ENCODE peak calls at places on chromosomes 11 and 22, in eight cellular contexts. One of them, this sample, is unnamed.

GRCh38 chr11:8584511-8584910 is 9.5 kb downstream of the STK33 start:
- DNase-seq in lung: no peak
- DNase-seq in HEK293T: no peak
- DNase-seq in substantia nigra: no peak
- DNase-seq in IMR-90: no peak
- DNase-seq in amniotic stem cell: no peak
- DNase-seq in iPS-NIHi11: no peak
- DNase-seq in smooth muscle cell of the brain vasculature: no peak
- DNase-seq in this sample: no peak

GRCh38 chr22:41919357-41920224 is 4.7 kb upstream of the SHISA8 start:
- DNase-seq in smooth muscle cell of the brain vasculature: no peak
- DNase-seq in iPS-NIHi11: peak
- DNase-seq in substantia nigra: no peak
- DNase-seq in IMR-90: peak
- DNase-seq in lung: peak
- DNase-seq in amniotic stem cell: no peak
- DNase-seq in HEK293T: no peak
- DNase-seq in this sample: no peak

GRCh38 chr22:17565986-17566687 is 2.8 kb downstream of the SLC25A18 start:
- DNase-seq in amniotic stem cell: no peak
- DNase-seq in smooth muscle cell of the brain vasculature: no peak
- DNase-seq in HEK293T: no peak
- DNase-seq in IMR-90: no peak
- DNase-seq in iPS-NIHi11: no peak
- DNase-seq in lung: no peak
- DNase-seq in substantia nigra: no peak
- DNase-seq in this sample: no peak

GRCh38 chr11:65855927-65856363 is 2.0 kb downstream of the CFL1 start:
- DNase-seq in iPS-NIHi11: no peak
- DNase-seq in lung: no peak
- DNase-seq in substantia nigra: no peak
- DNase-seq in HEK293T: no peak
- DNase-seq in smooth muscle cell of the brain vasculature: no peak
- DNase-seq in IMR-90: no peak
- DNase-seq in amniotic stem cell: no peak
- DNase-seq in this sample: no peak

GRCh38 chr22:45631140-45631539 is 40.5 kb upstream of the ATXN10 start:
- DNase-seq in iPS-NIHi11: peak
- DNase-seq in substantia nigra: no peak
- DNase-seq in HEK293T: no peak
- DNase-seq in lung: no peak
- DNase-seq in smooth muscle cell of the brain vasculature: no peak
- DNase-seq in amniotic stem cell: no peak
- DNase-seq in IMR-90: no peak
- DNase-seq in this sample: no peak

GRCh38 chr22:43228330-43228729 is 41.4 kb upstream of the TTLL12 start:
- DNase-seq in substantia nigra: no peak
- DNase-seq in lung: no peak
- DNase-seq in smooth muscle cell of the brain vasculature: no peak
- DNase-seq in HEK293T: peak
- DNase-seq in IMR-90: peak
- DNase-seq in iPS-NIHi11: peak
- DNase-seq in amniotic stem cell: no peak
- DNase-seq in this sample: no peak

GRCh38 chr22:30843245-30843644 is 125.3 kb downstream of the MORC2 start:
- DNase-seq in IMR-90: no peak
- DNase-seq in amniotic stem cell: no peak
- DNase-seq in iPS-NIHi11: no peak
- DNase-seq in smooth muscle cell of the brain vasculature: no peak
- DNase-seq in substantia nigra: no peak
- DNase-seq in HEK293T: no peak
- DNase-seq in lung: no peak
- DNase-seq in this sample: no peak

GRCh38 chr22:26534874-26535470 is 22.7 kb upstream of the TFIP11 start:
- DNase-seq in smooth muscle cell of the brain vasculature: no peak
- DNase-seq in lung: no peak
- DNase-seq in IMR-90: no peak
- DNase-seq in iPS-NIHi11: no peak
- DNase-seq in HEK293T: no peak
- DNase-seq in amniotic stem cell: no peak
- DNase-seq in substantia nigra: no peak
- DNase-seq in this sample: no peak

GRCh38 chr11:119891392-119891791 is 162.4 kb upstream of the NECTIN1 start:
- DNase-seq in iPS-NIHi11: no peak
- DNase-seq in substantia nigra: peak
- DNase-seq in HEK293T: no peak
- DNase-seq in lung: no peak
- DNase-seq in smooth muscle cell of the brain vasculature: no peak
- DNase-seq in IMR-90: no peak
- DNase-seq in amniotic stem cell: no peak
- DNase-seq in this sample: no peak

GRCh38 chr22:40128989-40129388 is 48.7 kb upstream of the TNRC6B start:
- DNase-seq in amniotic stem cell: no peak
- DNase-seq in IMR-90: no peak
- DNase-seq in iPS-NIHi11: no peak
- DNase-seq in substantia nigra: no peak
- DNase-seq in lung: no peak
- DNase-seq in HEK293T: no peak
- DNase-seq in smooth muscle cell of the brain vasculature: no peak
- DNase-seq in this sample: no peak

GRCh38 chr11:15819679-15820286 is 536.6 kb downstream of the SOX6 start:
- DNase-seq in amniotic stem cell: no peak
- DNase-seq in lung: peak
- DNase-seq in HEK293T: peak
- DNase-seq in substantia nigra: peak
- DNase-seq in iPS-NIHi11: peak
- DNase-seq in IMR-90: peak
- DNase-seq in smooth muscle cell of the brain vasculature: no peak
- DNase-seq in this sample: peak

GRCh38 chr11:18000760-18001159 is 12.1 kb downstream of the SERGEF start:
- DNase-seq in smooth muscle cell of the brain vasculature: no peak
- DNase-seq in IMR-90: no peak
- DNase-seq in substantia nigra: no peak
- DNase-seq in amniotic stem cell: no peak
- DNase-seq in HEK293T: no peak
- DNase-seq in lung: no peak
- DNase-seq in iPS-NIHi11: no peak
- DNase-seq in this sample: no peak

GRCh38 chr11:3164138-3164539 is 971 bp downstream of the OSBPL5 start:
- DNase-seq in amniotic stem cell: no peak
- DNase-seq in smooth muscle cell of the brain vasculature: no peak
- DNase-seq in lung: no peak
- DNase-seq in substantia nigra: no peak
- DNase-seq in iPS-NIHi11: no peak
- DNase-seq in HEK293T: no peak
- DNase-seq in IMR-90: no peak
- DNase-seq in this sample: no peak

GRCh38 chr11:41431784-41432183 is 27.7 kb downstream of the LRRC4C start:
- DNase-seq in substantia nigra: no peak
- DNase-seq in smooth muscle cell of the brain vasculature: no peak
- DNase-seq in iPS-NIHi11: peak
- DNase-seq in HEK293T: peak
- DNase-seq in IMR-90: no peak
- DNase-seq in lung: no peak
- DNase-seq in amniotic stem cell: no peak
- DNase-seq in this sample: no peak

GRCh38 chr22:24440718-24441405 is 13.5 kb downstream of the ADORA2A start:
- DNase-seq in smooth muscle cell of the brain vasculature: no peak
- DNase-seq in iPS-NIHi11: no peak
- DNase-seq in amniotic stem cell: no peak
- DNase-seq in substantia nigra: no peak
- DNase-seq in IMR-90: no peak
- DNase-seq in lung: no peak
- DNase-seq in HEK293T: no peak
- DNase-seq in this sample: no peak

GRCh38 chr22:22062306-22062793 is 79.8 kb upstream of the TOP3B start:
- DNase-seq in amniotic stem cell: no peak
- DNase-seq in HEK293T: no peak
- DNase-seq in lung: no peak
- DNase-seq in IMR-90: no peak
- DNase-seq in substantia nigra: no peak
- DNase-seq in iPS-NIHi11: no peak
- DNase-seq in smooth muscle cell of the brain vasculature: no peak
- DNase-seq in this sample: no peak

GRCh38 chr22:32185821-32186220 is 19.1 kb downstream of the RFPL2 start:
- DNase-seq in iPS-NIHi11: no peak
- DNase-seq in HEK293T: no peak
- DNase-seq in IMR-90: no peak
- DNase-seq in lung: no peak
- DNase-seq in smooth muscle cell of the brain vasculature: no peak
- DNase-seq in substantia nigra: no peak
- DNase-seq in amniotic stem cell: no peak
- DNase-seq in this sample: no peak

GRCh38 chr11:96303980-96304379 is 39.0 kb downstream of the MAML2 start:
- DNase-seq in amniotic stem cell: no peak
- DNase-seq in HEK293T: no peak
- DNase-seq in lung: no peak
- DNase-seq in IMR-90: no peak
- DNase-seq in iPS-NIHi11: no peak
- DNase-seq in substantia nigra: no peak
- DNase-seq in smooth muscle cell of the brain vasculature: no peak
- DNase-seq in this sample: no peak

GRCh38 chr11:7606496-7606895 is 66.8 kb downstream of the CYB5R2 start:
- DNase-seq in amniotic stem cell: no peak
- DNase-seq in lung: no peak
- DNase-seq in smooth muscle cell of the brain vasculature: no peak
- DNase-seq in IMR-90: no peak
- DNase-seq in substantia nigra: no peak
- DNase-seq in HEK293T: no peak
- DNase-seq in iPS-NIHi11: no peak
- DNase-seq in this sample: no peak

GRCh38 chr22:38830845-38831108 is 13.1 kb downstream of the NPTXR start:
- DNase-seq in substantia nigra: no peak
- DNase-seq in lung: no peak
- DNase-seq in smooth muscle cell of the brain vasculature: no peak
- DNase-seq in iPS-NIHi11: no peak
- DNase-seq in amniotic stem cell: no peak
- DNase-seq in HEK293T: no peak
- DNase-seq in IMR-90: no peak
- DNase-seq in this sample: no peak

GRCh38 chr11:2303627-2304155 is 1.9 kb downstream of the TSPAN32 start:
- DNase-seq in IMR-90: no peak
- DNase-seq in iPS-NIHi11: no peak
- DNase-seq in amniotic stem cell: no peak
- DNase-seq in lung: no peak
- DNase-seq in smooth muscle cell of the brain vasculature: no peak
- DNase-seq in HEK293T: no peak
- DNase-seq in substantia nigra: no peak
- DNase-seq in this sample: no peak

GRCh38 chr22:24875862-24876506 is 70.0 kb downstream of the SGSM1 start:
- DNase-seq in lung: no peak
- DNase-seq in substantia nigra: no peak
- DNase-seq in amniotic stem cell: no peak
- DNase-seq in IMR-90: no peak
- DNase-seq in iPS-NIHi11: peak
- DNase-seq in HEK293T: peak
- DNase-seq in smooth muscle cell of the brain vasculature: no peak
- DNase-seq in this sample: no peak

GRCh38 chr11:114892381-114893197 is 214.3 kb downstream of the NXPE2 start:
- DNase-seq in smooth muscle cell of the brain vasculature: no peak
- DNase-seq in amniotic stem cell: no peak
- DNase-seq in lung: no peak
- DNase-seq in HEK293T: peak
- DNase-seq in substantia nigra: no peak
- DNase-seq in iPS-NIHi11: peak
- DNase-seq in IMR-90: no peak
- DNase-seq in this sample: no peak

GRCh38 chr11:35321532-35322320 is 97.6 kb downstream of the SLC1A2 start:
- DNase-seq in iPS-NIHi11: no peak
- DNase-seq in smooth muscle cell of the brain vasculature: no peak
- DNase-seq in substantia nigra: no peak
- DNase-seq in lung: no peak
- DNase-seq in HEK293T: no peak
- DNase-seq in amniotic stem cell: peak
- DNase-seq in IMR-90: peak
- DNase-seq in this sample: peak

This sample was measured in HFF-Myc.